ENCODE peak calls at places on chromosomes 6 and 20, in four cellular contexts. N is endodermal cell, L is retinal pigment epithelial cell, E is right lobe of liver. V is an unnamed sample.

GRCh38 chr6:95280690-95281273 is 296.6 kb upstream of the MANEA start:
- DNase-seq in N (no peak), L (no peak), E (no peak), V (peak)

GRCh38 chr6:134447883-134448387 is 130.0 kb upstream of the SGK1 start:
- DNase-seq in N (no peak), L (no peak), E (no peak), V (no peak)

GRCh38 chr6:165713845-165714466 is 50.9 kb upstream of the PDE10A start:
- DNase-seq in N (no peak), L (no peak), E (no peak), V (no peak)

GRCh38 chr6:119612176-119612870 is 262.8 kb upstream of the MAN1A1 start:
- DNase-seq in N (no peak), L (no peak), E (no peak), V (no peak)

GRCh38 chr6:46053034-46053933 is 37.6 kb upstream of the CLIC5 start:
- DNase-seq in N (no peak), L (no peak), E (peak), V (no peak)

GRCh38 chr6:146972526-146972925 is 231.7 kb upstream of the STXBP5 start:
- DNase-seq in N (no peak), L (no peak), E (no peak), V (no peak)

GRCh38 chr6:82068721-82069120 is 178.8 kb downstream of the IBTK start:
- DNase-seq in N (no peak), L (no peak), E (no peak), V (no peak)

GRCh38 chr6:22470454-22471368 is 98.7 kb upstream of the HDGFL1 start:
- DNase-seq in N (peak), L (no peak), E (peak), V (no peak)

GRCh38 chr6:158789115-158789917 is 29.9 kb downstream of the EZR start:
- DNase-seq in N (peak), L (no peak), E (no peak), V (peak)

GRCh38 chr20:16175322-16175721 is 397.9 kb downstream of the KIF16B start:
- DNase-seq in N (no peak), L (no peak), E (no peak), V (no peak)

GRCh38 chr6:156875062-156875461 is 97.9 kb downstream of the ARID1B start:
- DNase-seq in N (no peak), L (no peak), E (no peak), V (no peak)

GRCh38 chr6:166075925-166076324 is 91.7 kb downstream of the TBXT start:
- DNase-seq in N (no peak), L (no peak), E (no peak), V (no peak)

GRCh38 chr6:36615018-36615761 is 21.0 kb downstream of the SRSF3 start:
- DNase-seq in N (peak), L (no peak), E (peak), V (peak)

GRCh38 chr6:96649926-96650325 is 87.0 kb downstream of the FHL5 start:
- DNase-seq in N (no peak), L (no peak), E (no peak), V (no peak)
- H3K4me3 ChIP-seq in N (no peak), L (no peak), E (no peak), V (no peak)

GRCh38 chr6:168035661-168036616 is 38.5 kb downstream of the KIF25 start:
- DNase-seq in N (no peak), L (no peak), E (no peak), V (no peak)
- H3K4me3 ChIP-seq in N (peak), L (peak), E (no peak), V (no peak)

GRCh38 chr6:71291991-71292390 is 3.4 kb downstream of the OGFRL1 start:
- DNase-seq in N (no peak), L (no peak), E (no peak), V (no peak)

GRCh38 chr6:71289802-71290175 is 1.2 kb downstream of the OGFRL1 start:
- DNase-seq in N (no peak), L (no peak), E (no peak), V (no peak)

GRCh38 chr6:71288228-71289038 is at the start of gene OGFRL1:
- DNase-seq in N (peak), L (no peak), E (peak), V (peak)

GRCh38 chr6:71289039-71289801 is 609 bp downstream of the OGFRL1 start:
- DNase-seq in N (peak), L (no peak), E (peak), V (peak)

GRCh38 chr6:71290611-71291010 is 2.0 kb downstream of the OGFRL1 start:
- DNase-seq in N (no peak), L (no peak), E (no peak), V (no peak)
- H3K4me3 ChIP-seq in N (no peak), L (peak), E (no peak), V (peak)

GRCh38 chr6:71080793-71081192 is 123.9 kb upstream of the B3GAT2 start:
- DNase-seq in N (no peak), L (no peak), E (no peak), V (no peak)

GRCh38 chr6:71077655-71078054 is 120.8 kb upstream of the B3GAT2 start:
- DNase-seq in N (no peak), L (no peak), E (no peak), V (no peak)

GRCh38 chr6:71080151-71080550 is 123.3 kb upstream of the B3GAT2 start:
- DNase-seq in N (no peak), L (no peak), E (no peak), V (no peak)

GRCh38 chr6:71079707-71080106 is 122.8 kb upstream of the B3GAT2 start:
- DNase-seq in N (no peak), L (no peak), E (no peak), V (no peak)

DNA sequence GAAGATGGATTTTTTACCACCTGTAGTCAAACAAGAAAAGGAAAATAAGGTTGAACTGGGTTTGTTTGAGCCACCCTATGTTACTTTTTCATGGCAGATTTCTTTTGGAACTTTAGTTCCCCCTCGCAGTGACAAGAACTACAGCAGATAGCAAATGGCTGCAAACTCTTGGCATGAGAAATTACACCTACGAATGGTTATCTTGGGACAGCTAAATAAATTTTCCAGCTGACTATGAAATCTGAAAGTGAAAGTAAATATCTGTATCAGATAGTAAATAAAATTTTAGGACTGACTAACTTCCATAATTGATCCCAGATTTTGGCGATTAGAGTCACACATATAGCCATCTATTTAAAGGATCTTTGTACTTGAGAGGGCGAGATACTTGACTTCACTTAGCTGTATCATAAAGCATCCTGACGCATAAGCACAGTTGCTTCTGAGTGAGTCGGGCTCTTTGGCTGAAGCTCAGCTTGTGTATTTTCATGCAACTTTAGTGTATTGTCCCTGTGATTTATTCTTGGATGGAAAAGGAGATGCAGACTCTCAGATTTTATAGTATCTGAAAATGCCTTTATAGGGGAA is 125.3 kb upstream of the B3GAT2 start:
- DNase-seq in N (no peak), L (no peak), E (no peak), V (no peak)
- H3K4me3 ChIP-seq in N (no peak), L (no peak), E (no peak), V (no peak)

GRCh38 chr20:59645316-59645715 is 41.0 kb downstream of the PHACTR3 start:
- DNase-seq in N (no peak), L (no peak), E (no peak), V (no peak)

GRCh38 chr20:59646487-59646886 is 42.1 kb downstream of the PHACTR3 start:
- DNase-seq in N (no peak), L (no peak), E (no peak), V (no peak)

GRCh38 chr20:59645761-59646171 is 41.4 kb downstream of the PHACTR3 start:
- DNase-seq in N (no peak), L (no peak), E (no peak), V (no peak)

GRCh38 chr20:59644371-59644939 is 40.1 kb downstream of the PHACTR3 start:
- DNase-seq in N (no peak), L (no peak), E (no peak), V (no peak)

DNA sequence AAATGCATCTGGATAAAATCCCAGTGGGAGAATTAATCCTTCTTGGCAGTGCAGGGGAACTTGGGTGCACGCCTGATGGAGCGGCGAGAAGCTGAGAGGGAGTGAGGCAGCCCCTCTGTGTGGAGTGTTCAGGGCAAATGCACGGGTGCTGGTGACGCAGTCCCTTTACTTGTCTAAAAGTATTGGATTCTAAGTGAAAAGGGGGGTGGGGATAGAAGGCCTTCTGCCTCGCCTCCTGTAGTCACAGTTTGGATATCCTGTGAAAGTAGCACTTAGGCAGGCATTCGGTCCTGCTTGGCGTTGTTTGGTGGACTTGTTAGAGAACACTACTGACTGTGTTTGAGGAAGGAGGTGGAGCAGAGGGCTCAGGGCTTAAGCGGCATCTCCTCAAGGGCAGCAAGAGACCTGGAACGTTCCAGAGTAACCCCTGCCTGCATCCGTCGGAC is 39.3 kb downstream of the PHACTR3 start:
- DNase-seq in N (no peak), L (no peak), E (no peak), V (no peak)
- H3K4me3 ChIP-seq in N (no peak), L (no peak), E (no peak), V (no peak)

GRCh38 chr6:149482542-149483261 is 2.1 kb downstream of the ZC3H12D start:
- DNase-seq in N (no peak), L (no peak), E (no peak), V (peak)

GRCh38 chr6:149483302-149483701 is 1.5 kb downstream of the ZC3H12D start:
- DNase-seq in N (no peak), L (no peak), E (no peak), V (peak)

GRCh38 chr6:149478631-149479314 is 6.0 kb downstream of the ZC3H12D start:
- DNase-seq in N (no peak), L (no peak), E (no peak), V (no peak)

GRCh38 chr6:149477544-149477943 is 7.3 kb downstream of the ZC3H12D start:
- DNase-seq in N (no peak), L (no peak), E (no peak), V (no peak)

GRCh38 chr6:149480502-149481280 is 4.1 kb downstream of the ZC3H12D start:
- DNase-seq in N (no peak), L (no peak), E (no peak), V (peak)
- H3K4me3 ChIP-seq in N (no peak), L (no peak), E (no peak), V (peak)

GRCh38 chr6:30886897-30887255 is 2.6 kb downstream of the DDR1 start:
- DNase-seq in N (no peak), L (no peak), E (no peak), V (no peak)
- H3K4me3 ChIP-seq in N (no peak), L (peak), E (no peak), V (no peak)

DNA sequence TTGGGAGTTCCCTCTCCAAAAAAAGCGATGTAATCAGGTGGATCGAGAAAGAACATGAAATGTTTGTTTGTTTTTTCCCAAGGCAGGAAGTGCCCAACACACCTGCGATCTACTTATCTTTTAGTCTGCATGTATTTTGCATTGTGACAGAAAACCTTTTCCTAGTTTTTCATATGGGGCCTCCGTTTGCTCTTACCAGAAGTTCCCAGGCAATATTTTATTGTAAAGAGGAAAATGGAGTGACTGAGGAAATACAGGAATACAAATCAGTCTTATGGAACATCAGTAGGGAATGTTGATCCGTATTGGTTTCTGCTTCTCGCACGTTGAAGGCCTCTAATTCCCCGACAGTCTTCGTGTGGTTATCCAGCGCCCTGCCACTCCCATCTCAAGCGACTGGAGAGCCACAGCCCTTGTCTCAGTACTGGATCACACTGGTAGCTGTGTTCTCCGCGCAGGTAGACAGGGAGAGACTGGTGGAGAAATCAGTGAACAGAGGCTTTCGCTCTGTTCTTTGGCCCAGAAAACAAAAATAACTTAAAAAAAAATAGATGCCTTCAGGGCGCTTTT is 107.4 kb downstream of the TRIM27 start:
- DNase-seq in N (no peak), L (no peak), E (no peak), V (no peak)
- H3K4me3 ChIP-seq in N (peak), L (no peak), E (no peak), V (no peak)

DNA sequence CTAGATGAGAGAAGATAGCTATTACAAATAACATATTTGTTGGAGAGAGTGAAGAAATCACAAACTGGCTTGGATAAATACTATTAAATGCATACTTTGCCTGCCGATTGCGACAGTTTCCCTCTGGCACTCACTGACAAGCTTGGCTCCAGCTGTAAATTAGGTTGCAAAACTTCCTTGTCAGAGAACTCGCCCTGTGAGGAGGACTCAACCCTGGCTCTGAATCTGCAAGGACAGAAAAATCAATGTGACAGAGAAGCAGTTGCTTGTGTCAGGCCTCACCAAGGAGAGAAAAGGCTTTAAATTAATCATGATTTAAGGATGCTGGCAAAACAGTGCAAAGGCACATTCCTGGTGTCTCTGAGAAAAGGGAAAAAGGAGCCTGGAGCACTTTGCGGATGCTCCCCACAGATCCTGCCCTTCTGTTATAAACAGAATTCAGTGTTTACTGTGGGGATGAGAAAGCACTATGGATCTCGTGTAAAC is 423.6 kb upstream of the MARCKS start:
- DNase-seq in N (no peak), L (no peak), E (peak), V (no peak)
- H3K4me3 ChIP-seq in N (no peak), L (no peak), E (no peak), V (no peak)